ENCODE peak calls at places on chromosomes 13 and 19, in seven cellular contexts. U, Z, W, P, I, S and J are unnamed samples.

GRCh38 chr13:61276401-61276800 is 139.2 kb downstream of the PCDH20 start:
- DNase-seq in P (no peak), I (no peak), S (no peak), Z (no peak), W (no peak), U (no peak), J (no peak)

GRCh38 chr19:55156202-55157063 is 1.1 kb downstream of the TNNI3 start:
- DNase-seq in Z (no peak), U (no peak), S (no peak), I (no peak), W (peak; percentile 39), P (peak; percentile 91), J (no peak)

GRCh38 chr13:50948576-50948975 is 39.0 kb downstream of the RNASEH2B start:
- DNase-seq in S (peak; percentile 24), P (no peak), Z (no peak), I (no peak), U (no peak), W (no peak), J (no peak)

GRCh38 chr13:25920931-25921330 is 130.9 kb downstream of the SHISA2 start:
- DNase-seq in P (no peak), S (no peak), W (no peak), Z (no peak), U (no peak), I (no peak), J (no peak)

GRCh38 chr13:94710881-94711560 is 1.3 kb downstream of the SOX21 start:
- DNase-seq in Z (no peak), U (peak; percentile 13), S (no peak), I (no peak), P (peak; percentile 50), W (peak; percentile 23), J (peak; percentile 78)

GRCh38 chr19:55373318-55373992 is 3.2 kb upstream of the TMEM190 start:
- DNase-seq in U (no peak), S (no peak), I (no peak), P (no peak), Z (no peak), W (no peak), J (no peak)

GRCh38 chr19:38734426-38735256 is 9.6 kb downstream of the CAPN12 start:
- DNase-seq in W (no peak), U (no peak), S (no peak), Z (no peak), P (peak; percentile 50), I (no peak), J (no peak)

GRCh38 chr19:19538077-19538764 is at the start of gene CILP2:
- DNase-seq in P (peak; percentile 69), S (no peak), I (no peak), U (no peak), Z (no peak), W (peak; percentile 38), J (peak; percentile 96)

GRCh38 chr13:44734204-44734707 is 158.1 kb upstream of the TSC22D1 start:
- DNase-seq in Z (no peak), P (no peak), I (no peak), U (no peak), S (no peak), W (no peak), J (no peak)

GRCh38 chr13:75550159-75550567 is 572 bp downstream of the UCHL3 start:
- DNase-seq in P (peak; percentile 40), Z (no peak), S (no peak), W (peak; percentile 36), I (no peak), U (no peak), J (no peak)

GRCh38 chr19:32914879-32915278 is 45.3 kb upstream of the SLC7A9 start:
- DNase-seq in U (no peak), W (no peak), P (no peak), Z (no peak), I (no peak), S (no peak), J (no peak)

GRCh38 chr19:43634877-43635560 is 4.6 kb downstream of the CADM4 start:
- DNase-seq in W (no peak), P (peak; percentile 60), S (no peak), I (no peak), U (peak; percentile 88), Z (no peak), J (no peak)

GRCh38 chr13:53254495-53254894 is 225.9 kb downstream of the OLFM4 start:
- DNase-seq in S (no peak), W (no peak), U (no peak), Z (no peak), I (no peak), P (peak; percentile 31), J (no peak)

GRCh38 chr13:74118328-74118727 is 15.9 kb downstream of the KLF12 start:
- DNase-seq in P (no peak), I (no peak), W (no peak), S (no peak), U (no peak), Z (no peak), J (no peak)